ENCODE peak calls at places on chromosomes 12 and 14, in four cellular contexts. One of them, this sample, is unnamed.

GRCh38 chr12:9642606-9643270 is 26.8 kb upstream of the CLEC2D start:
- DNase-seq in aorta: no peak
- DNase-seq in CD8-positive, alpha-beta T cell: no peak
- DNase-seq in stomach: no peak
- DNase-seq in this sample: no peak

GRCh38 chr12:57342207-57342691 is 88.6 kb downstream of the R3HDM2 start:
- DNase-seq in aorta: no peak
- DNase-seq in CD8-positive, alpha-beta T cell: no peak
- DNase-seq in stomach: no peak
- DNase-seq in this sample: peak; percentile 65

GRCh38 chr14:34810028-34810427 is 65.1 kb downstream of the BAZ1A start:
- DNase-seq in aorta: no peak
- DNase-seq in CD8-positive, alpha-beta T cell: no peak
- DNase-seq in stomach: no peak
- DNase-seq in this sample: no peak

GRCh38 chr14:29030970-29031369 is 264.4 kb downstream of the FOXG1 start:
- DNase-seq in aorta: no peak
- DNase-seq in CD8-positive, alpha-beta T cell: no peak
- DNase-seq in stomach: no peak
- DNase-seq in this sample: no peak

GRCh38 chr12:103780093-103780440 is 61.0 kb downstream of the NT5DC3 start:
- DNase-seq in aorta: no peak
- DNase-seq in CD8-positive, alpha-beta T cell: no peak
- DNase-seq in stomach: no peak
- DNase-seq in this sample: no peak

GRCh38 chr14:101110729-101111619 is 207.5 kb upstream of the RTL1 start:
- DNase-seq in aorta: peak; percentile 65
- DNase-seq in CD8-positive, alpha-beta T cell: no peak
- DNase-seq in stomach: peak; percentile 11
- DNase-seq in this sample: no peak

GRCh38 chr12:66296171-66296683 is 6.1 kb upstream of the HELB start:
- DNase-seq in aorta: no peak
- DNase-seq in CD8-positive, alpha-beta T cell: no peak
- DNase-seq in stomach: no peak
- DNase-seq in this sample: no peak

GRCh38 chr12:113400362-113400761 is 3.3 kb downstream of the SDS start:
- DNase-seq in aorta: no peak
- DNase-seq in CD8-positive, alpha-beta T cell: no peak
- DNase-seq in stomach: no peak
- DNase-seq in this sample: no peak

GRCh38 chr12:130422676-130423075 is 85.0 kb downstream of the PIWIL1 start:
- DNase-seq in aorta: no peak
- DNase-seq in CD8-positive, alpha-beta T cell: peak; percentile 4
- DNase-seq in stomach: no peak
- DNase-seq in this sample: no peak

GRCh38 chr12:67437011-67437410 is 167.9 kb downstream of the CAND1 start:
- DNase-seq in aorta: no peak
- DNase-seq in CD8-positive, alpha-beta T cell: no peak
- DNase-seq in stomach: no peak
- DNase-seq in this sample: no peak

GRCh38 chr12:67442896-67443295 is 173.7 kb downstream of the CAND1 start:
- DNase-seq in aorta: no peak
- DNase-seq in CD8-positive, alpha-beta T cell: no peak
- DNase-seq in stomach: no peak
- DNase-seq in this sample: no peak

GRCh38 chr12:67442347-67442841 is 173.2 kb downstream of the CAND1 start:
- DNase-seq in aorta: no peak
- DNase-seq in CD8-positive, alpha-beta T cell: no peak
- DNase-seq in stomach: no peak
- DNase-seq in this sample: peak; percentile 46

GRCh38 chr12:67441736-67442346 is 172.7 kb downstream of the CAND1 start:
- DNase-seq in aorta: peak; percentile 95
- DNase-seq in CD8-positive, alpha-beta T cell: peak; percentile 89
- DNase-seq in stomach: peak; percentile 91
- DNase-seq in this sample: peak; percentile 91

GRCh38 chr12:67439611-67440010 is 170.5 kb downstream of the CAND1 start:
- DNase-seq in aorta: no peak
- DNase-seq in CD8-positive, alpha-beta T cell: no peak
- DNase-seq in stomach: no peak
- DNase-seq in this sample: no peak
- H3K9me3 ChIP-seq in aorta: no peaks in the 10 kb centered on the region
- H3K9me3 ChIP-seq in CD8-positive, alpha-beta T cell: no peaks in the 10 kb centered on the region
- H3K9me3 ChIP-seq in stomach: no peaks in the 10 kb centered on the region
- H3K9me3 ChIP-seq in this sample: no peaks in the 10 kb centered on the region

GRCh38 chr14:42665083-42665482 is 1058.4 kb downstream of the LRFN5 start:
- DNase-seq in aorta: no peak
- DNase-seq in CD8-positive, alpha-beta T cell: no peak
- DNase-seq in stomach: no peak
- DNase-seq in this sample: no peak
- H3K9me3 ChIP-seq in aorta: no peaks in the 10 kb centered on the region
- H3K9me3 ChIP-seq in CD8-positive, alpha-beta T cell: no peaks in the 10 kb centered on the region
- H3K9me3 ChIP-seq in stomach: no peaks in the 10 kb centered on the region
- H3K9me3 ChIP-seq in this sample: no peaks in the 10 kb centered on the region

DNA sequence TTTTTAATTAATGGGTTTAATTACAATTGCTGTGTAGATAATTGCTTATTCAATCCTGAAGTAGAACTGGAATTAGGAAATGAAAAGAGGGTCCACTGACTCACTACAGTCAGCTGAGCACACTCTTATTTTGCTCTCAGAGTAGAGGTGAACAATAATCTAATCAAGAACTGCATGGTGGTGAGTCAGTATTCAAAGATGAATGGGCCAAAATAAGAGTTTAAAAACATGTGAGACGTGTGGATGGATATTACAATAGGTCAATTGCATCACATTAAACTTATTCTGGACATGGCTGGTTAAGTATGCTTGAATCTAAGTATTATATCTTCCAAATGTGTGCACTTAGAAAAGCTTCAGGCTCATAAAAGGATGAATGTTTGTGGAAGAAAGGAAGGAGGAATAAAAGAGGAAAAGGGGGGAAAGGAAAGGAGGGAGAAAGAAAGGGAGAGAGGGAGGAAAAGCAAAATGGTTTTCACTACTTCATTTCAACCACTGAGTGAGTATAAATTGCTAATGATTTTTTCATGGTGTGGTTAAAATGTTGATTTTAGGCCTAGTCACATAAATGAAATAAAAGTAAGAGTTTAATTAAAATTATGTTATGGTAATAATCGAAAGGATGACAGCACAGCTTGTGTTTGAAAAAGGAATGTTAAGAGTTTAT is 27.0 kb upstream of the EEA1 start:
- DNase-seq in aorta: no peak
- DNase-seq in CD8-positive, alpha-beta T cell: no peak
- DNase-seq in stomach: no peak
- DNase-seq in this sample: no peak
- H3K9me3 ChIP-seq in aorta: peaks cover 5% of the 10 kb centered on the region
- H3K9me3 ChIP-seq in CD8-positive, alpha-beta T cell: no peaks in the 10 kb centered on the region
- H3K9me3 ChIP-seq in stomach: no peaks in the 10 kb centered on the region
- H3K9me3 ChIP-seq in this sample: no peaks in the 10 kb centered on the region

DNA sequence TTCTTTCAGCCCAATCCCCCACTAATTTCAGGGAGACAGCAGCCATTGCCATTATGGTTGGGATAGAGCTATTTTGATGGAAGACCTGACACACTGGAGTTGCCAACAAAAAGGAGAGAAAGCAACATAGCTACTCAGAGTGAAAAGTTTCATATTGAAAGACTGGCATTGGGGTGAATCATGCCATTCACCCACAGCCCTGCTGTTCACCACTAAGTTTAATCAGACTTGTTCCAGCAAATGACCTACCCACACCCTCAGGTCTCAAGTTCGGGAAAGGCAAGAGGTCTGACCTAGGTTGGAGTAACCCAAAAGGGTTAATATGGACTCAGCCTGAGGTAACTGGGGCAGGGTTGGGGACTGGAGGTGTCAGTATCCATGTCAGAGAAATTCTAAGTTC is 169.2 kb downstream of the PAWR start:
- DNase-seq in aorta: no peak
- DNase-seq in CD8-positive, alpha-beta T cell: no peak
- DNase-seq in stomach: no peak
- DNase-seq in this sample: no peak
- H3K9me3 ChIP-seq in aorta: no peaks in the 10 kb centered on the region
- H3K9me3 ChIP-seq in CD8-positive, alpha-beta T cell: no peaks in the 10 kb centered on the region
- H3K9me3 ChIP-seq in stomach: no peaks in the 10 kb centered on the region
- H3K9me3 ChIP-seq in this sample: no peaks in the 10 kb centered on the region

DNA sequence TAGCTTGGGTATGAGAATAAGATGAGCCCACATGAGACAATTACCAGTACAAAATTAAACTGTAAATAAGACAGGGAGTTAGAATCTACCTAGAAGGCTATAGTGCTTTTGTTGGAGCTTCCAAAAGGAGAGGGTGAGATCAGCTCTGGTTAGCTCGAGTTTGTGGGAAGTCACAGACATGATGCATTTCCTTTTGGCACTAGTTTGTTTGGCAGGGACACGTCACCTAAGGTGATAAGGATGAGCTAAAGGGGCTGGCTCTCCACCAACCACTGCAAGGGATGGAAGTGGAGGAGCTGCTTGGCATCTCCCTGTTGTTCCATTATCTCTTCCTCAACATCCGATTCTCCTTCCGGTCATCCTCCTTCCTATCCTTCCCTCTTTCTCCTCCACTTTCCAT is 48.6 kb upstream of the CPM start:
- DNase-seq in aorta: no peak
- DNase-seq in CD8-positive, alpha-beta T cell: no peak
- DNase-seq in stomach: no peak
- DNase-seq in this sample: peak; percentile 25
- H3K9me3 ChIP-seq in aorta: peaks cover 2% of the 10 kb centered on the region
- H3K9me3 ChIP-seq in CD8-positive, alpha-beta T cell: peaks cover 5% of the 10 kb centered on the region
- H3K9me3 ChIP-seq in stomach: no peaks in the 10 kb centered on the region
- H3K9me3 ChIP-seq in this sample: no peaks in the 10 kb centered on the region

GRCh38 chr14:97824218-97824617 is 1027.0 kb downstream of the VRK1 start:
- DNase-seq in aorta: no peak
- DNase-seq in CD8-positive, alpha-beta T cell: no peak
- DNase-seq in stomach: no peak
- DNase-seq in this sample: no peak

DNA sequence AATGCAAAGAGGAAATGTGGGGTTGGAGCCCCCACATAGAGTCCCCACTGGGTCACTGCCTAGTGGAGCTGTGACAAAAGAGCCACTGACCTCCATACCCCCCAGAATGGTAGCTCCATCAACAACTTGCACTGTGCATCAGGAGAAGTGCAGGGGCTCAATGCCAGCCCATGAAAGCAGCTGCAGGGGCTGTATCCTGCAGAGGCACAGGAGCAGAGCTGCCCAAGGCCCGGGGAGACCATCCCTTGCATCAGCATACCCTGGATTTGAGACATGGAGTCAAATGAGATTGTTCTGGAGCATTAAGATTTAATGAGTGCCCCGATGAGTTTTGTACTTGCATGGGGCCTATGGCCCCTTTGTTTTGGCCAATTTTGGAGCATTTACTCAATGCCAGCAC is 1023.6 kb downstream of the VRK1 start:
- DNase-seq in aorta: no peak
- DNase-seq in CD8-positive, alpha-beta T cell: no peak
- DNase-seq in stomach: no peak
- DNase-seq in this sample: no peak
- H3K9me3 ChIP-seq in aorta: peaks cover 3% of the 10 kb centered on the region
- H3K9me3 ChIP-seq in CD8-positive, alpha-beta T cell: no peaks in the 10 kb centered on the region
- H3K9me3 ChIP-seq in stomach: no peaks in the 10 kb centered on the region
- H3K9me3 ChIP-seq in this sample: no peaks in the 10 kb centered on the region

GRCh38 chr12:127966331-127966730 is 300.6 kb upstream of the TMEM132C start:
- DNase-seq in aorta: no peak
- DNase-seq in CD8-positive, alpha-beta T cell: no peak
- DNase-seq in stomach: no peak
- DNase-seq in this sample: no peak

GRCh38 chr12:127964717-127965116 is 302.3 kb upstream of the TMEM132C start:
- DNase-seq in aorta: no peak
- DNase-seq in CD8-positive, alpha-beta T cell: no peak
- DNase-seq in stomach: no peak
- DNase-seq in this sample: no peak

GRCh38 chr12:127963926-127964325 is 303.0 kb upstream of the TMEM132C start:
- DNase-seq in aorta: no peak
- DNase-seq in CD8-positive, alpha-beta T cell: no peak
- DNase-seq in stomach: no peak
- DNase-seq in this sample: no peak
- H3K9me3 ChIP-seq in aorta: peaks cover 2% of the 10 kb centered on the region
- H3K9me3 ChIP-seq in CD8-positive, alpha-beta T cell: no peaks in the 10 kb centered on the region
- H3K9me3 ChIP-seq in stomach: no peaks in the 10 kb centered on the region
- H3K9me3 ChIP-seq in this sample: no peaks in the 10 kb centered on the region

DNA sequence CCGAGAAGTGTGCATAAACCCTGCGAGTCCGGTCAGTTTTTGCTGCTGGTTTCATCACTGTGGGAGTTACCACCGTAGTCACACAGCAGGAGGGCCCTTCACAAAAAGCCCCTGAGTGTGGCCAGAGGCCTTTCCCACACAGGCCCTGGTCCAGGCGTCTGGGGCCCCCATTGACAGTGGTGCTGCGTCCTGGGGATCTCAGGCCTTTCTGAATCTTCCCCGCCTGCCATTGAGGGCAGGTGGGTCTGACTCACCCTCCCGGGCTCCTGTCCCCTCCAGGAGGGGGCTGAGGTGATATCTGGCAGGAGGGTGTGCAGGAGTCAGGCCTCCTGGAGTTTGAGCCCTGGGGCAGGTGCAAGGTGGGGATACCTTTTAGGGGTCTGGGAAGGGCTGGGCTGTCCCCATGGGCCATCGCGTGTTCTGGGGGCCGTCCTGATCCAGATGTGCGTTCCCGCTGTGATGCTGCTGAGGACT is 358.5 kb downstream of the TMEM121 start:
- DNase-seq in aorta: peak; percentile 45
- DNase-seq in CD8-positive, alpha-beta T cell: peak; percentile 45
- DNase-seq in stomach: peak; percentile 5
- DNase-seq in this sample: no peak
- H3K9me3 ChIP-seq in aorta: no peaks in the 10 kb centered on the region
- H3K9me3 ChIP-seq in CD8-positive, alpha-beta T cell: no peaks in the 10 kb centered on the region
- H3K9me3 ChIP-seq in stomach: no peaks in the 10 kb centered on the region
- H3K9me3 ChIP-seq in this sample: no peaks in the 10 kb centered on the region

DNA sequence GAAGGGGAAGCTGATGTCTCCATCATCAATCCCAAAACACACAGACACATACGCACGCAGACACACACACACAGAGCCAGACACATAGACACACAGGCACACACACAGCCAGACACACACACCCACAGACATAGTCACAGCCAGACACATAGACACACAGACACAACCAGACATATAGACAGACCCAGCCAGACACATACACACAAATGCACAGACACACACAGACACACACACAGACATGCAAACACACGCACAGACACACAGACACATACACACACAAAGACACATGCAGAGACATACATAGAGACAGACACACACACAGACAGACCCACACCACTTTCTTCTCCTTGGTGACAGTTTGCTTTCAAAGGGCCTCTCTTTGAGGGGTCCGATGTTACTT is 6.3 kb downstream of the CCDC197 start:
- DNase-seq in aorta: no peak
- DNase-seq in CD8-positive, alpha-beta T cell: no peak
- DNase-seq in stomach: no peak
- DNase-seq in this sample: no peak
- H3K9me3 ChIP-seq in aorta: no peaks in the 10 kb centered on the region
- H3K9me3 ChIP-seq in CD8-positive, alpha-beta T cell: no peaks in the 10 kb centered on the region
- H3K9me3 ChIP-seq in stomach: no peaks in the 10 kb centered on the region
- H3K9me3 ChIP-seq in this sample: no peaks in the 10 kb centered on the region

GRCh38 chr12:34205401-34205800 is 183.1 kb downstream of the ALG10 start:
- DNase-seq in aorta: no peak
- DNase-seq in CD8-positive, alpha-beta T cell: no peak
- DNase-seq in stomach: no peak
- DNase-seq in this sample: no peak
- H3K9me3 ChIP-seq in aorta: no peaks in the 10 kb centered on the region
- H3K9me3 ChIP-seq in CD8-positive, alpha-beta T cell: no peaks in the 10 kb centered on the region
- H3K9me3 ChIP-seq in stomach: no peaks in the 10 kb centered on the region
- H3K9me3 ChIP-seq in this sample: no peaks in the 10 kb centered on the region

This sample was measured in adrenal gland.